ENCODE peak calls at places on chromosomes 5 and 9, in nine cellular contexts. B, M, C, I, N, R, T, X and O are unnamed samples.

GRCh38 chr9:93591706-93592388 is 15.5 kb downstream of the PHF2 start:
- DNase-seq in B (no peak), M (no peak), C (no peak), I (no peak), N (no peak), R (no peak), T (no peak), X (peak), O (no peak)

GRCh38 chr9:82810902-82811301 is 252.0 kb downstream of the RASEF start:
- DNase-seq in B (no peak), M (no peak), C (peak), I (peak), N (peak), R (peak), T (no peak), X (no peak), O (no peak)

GRCh38 chr9:114719290-114719689 is 37.3 kb upstream of the TEX48 start:
- DNase-seq in B (no peak), M (no peak), C (no peak), I (peak), N (no peak), R (peak), T (no peak), X (no peak), O (no peak)

GRCh38 chr9:104725014-104725413 is 22.5 kb upstream of the NIPSNAP3A start:
- DNase-seq in B (no peak), M (no peak), C (no peak), I (no peak), N (no peak), R (no peak), T (no peak), X (no peak), O (no peak)

GRCh38 chr5:179142434-179143198 is 82.4 kb downstream of the ZNF354C start:
- DNase-seq in B (no peak), M (no peak), C (no peak), I (peak), N (no peak), R (no peak), T (no peak), X (no peak), O (no peak)

GRCh38 chr5:175035882-175036533 is 311.6 kb downstream of the MSX2 start:
- DNase-seq in B (peak), M (no peak), C (no peak), I (no peak), N (peak), R (no peak), T (no peak), X (no peak), O (no peak)

GRCh38 chr5:168695436-168695835 is 116.3 kb upstream of the PANK3 start:
- DNase-seq in B (no peak), M (no peak), C (no peak), I (no peak), N (no peak), R (no peak), T (no peak), X (no peak), O (no peak)

GRCh38 chr5:50807661-50808060 is 141.2 kb downstream of the PARP8 start:
- DNase-seq in B (no peak), M (no peak), C (no peak), I (no peak), N (no peak), R (no peak), T (no peak), X (no peak), O (no peak)

GRCh38 chr5:37847978-37848425 is 8.2 kb upstream of the GDNF start:
- DNase-seq in B (no peak), M (no peak), C (peak), I (peak), N (no peak), R (no peak), T (no peak), X (peak), O (no peak)

GRCh38 chr9:29212590-29213373 is 1639.5 kb upstream of the C9orf72 start:
- DNase-seq in B (peak), M (no peak), C (peak), I (peak), N (no peak), R (no peak), T (no peak), X (peak), O (peak)

GRCh38 chr5:16935271-16936149 is 578 bp downstream of the MYO10 start:
- DNase-seq in B (peak), M (peak), C (no peak), I (peak), N (no peak), R (peak), T (peak), X (peak), O (peak)

GRCh38 chr5:77076961-77077820 is 9.9 kb downstream of the ZBED3 start:
- DNase-seq in B (peak), M (peak), C (peak), I (no peak), N (no peak), R (no peak), T (no peak), X (peak), O (peak)

GRCh38 chr5:1003296-1003937 is 5.2 kb upstream of the NKD2 start:
- DNase-seq in B (no peak), M (peak), C (no peak), I (peak), N (peak), R (peak), T (no peak), X (peak), O (peak)

GRCh38 chr9:21251162-21251561 is 11.4 kb upstream of the IFNA14 start:
- DNase-seq in B (no peak), M (no peak), C (no peak), I (no peak), N (no peak), R (no peak), T (no peak), X (no peak), O (no peak)

GRCh38 chr9:115262952-115263351 is 145.0 kb upstream of the TNC start:
- DNase-seq in B (no peak), M (no peak), C (no peak), I (peak), N (no peak), R (peak), T (no peak), X (no peak), O (no peak)

GRCh38 chr5:177498013-177498847 is 826 bp upstream of the PDLIM7 start:
- DNase-seq in B (no peak), M (peak), C (no peak), I (peak), N (no peak), R (no peak), T (no peak), X (peak), O (peak)

GRCh38 chr9:117750401-117750800 is 46.2 kb downstream of the TLR4 start:
- DNase-seq in B (no peak), M (no peak), C (no peak), I (no peak), N (no peak), R (no peak), T (no peak), X (no peak), O (no peak)

GRCh38 chr9:34512131-34513078 is 10.4 kb downstream of the ENHO start:
- DNase-seq in B (no peak), M (no peak), C (no peak), I (no peak), N (no peak), R (no peak), T (no peak), X (no peak), O (peak)

GRCh38 chr5:124839371-124839998 is 93.0 kb upstream of the ZNF608 start:
- DNase-seq in B (no peak), M (no peak), C (no peak), I (no peak), N (no peak), R (no peak), T (no peak), X (no peak), O (no peak)

GRCh38 chr9:14702200-14702599 is 9.0 kb upstream of the ZDHHC21 start:
- DNase-seq in B (no peak), M (no peak), C (no peak), I (no peak), N (no peak), R (no peak), T (no peak), X (no peak), O (no peak)

GRCh38 chr9:95280745-95281144 is 36.8 kb downstream of the FANCC start:
- DNase-seq in B (no peak), M (no peak), C (no peak), I (no peak), N (no peak), R (no peak), T (no peak), X (no peak), O (no peak)

GRCh38 chr5:159341914-159342313 is 11.6 kb upstream of the IL12B start:
- DNase-seq in B (peak), M (peak), C (peak), I (peak), N (peak), R (peak), T (no peak), X (no peak), O (peak)

GRCh38 chr9:134297082-134297415 is 29.2 kb upstream of the RXRA start:
- DNase-seq in B (no peak), M (peak), C (no peak), I (no peak), N (no peak), R (no peak), T (no peak), X (peak), O (no peak)

GRCh38 chr5:163408311-163408923 is 29.0 kb upstream of the CCNG1 start:
- DNase-seq in B (peak), M (peak), C (peak), I (peak), N (peak), R (peak), T (no peak), X (peak), O (peak)

GRCh38 chr9:98678244-98678842 is 30.4 kb downstream of the GABBR2 start:
- DNase-seq in B (peak), M (peak), C (peak), I (peak), N (peak), R (no peak), T (no peak), X (no peak), O (peak)

GRCh38 chr5:56167522-56167921 is 65.6 kb downstream of the ANKRD55 start:
- DNase-seq in B (no peak), M (no peak), C (no peak), I (no peak), N (no peak), R (no peak), T (no peak), X (no peak), O (no peak)

GRCh38 chr9:34385561-34386230 is 9.0 kb upstream of the MYORG start:
- DNase-seq in B (no peak), M (no peak), C (no peak), I (no peak), N (no peak), R (no peak), T (no peak), X (no peak), O (no peak)

GRCh38 chr5:4832491-4832890 is 307.6 kb upstream of the ADAMTS16 start:
- DNase-seq in B (no peak), M (no peak), C (no peak), I (no peak), N (no peak), R (no peak), T (no peak), X (no peak), O (no peak)

GRCh38 chr9:78296208-78296892 is 575 bp upstream of the PSAT1 start:
- DNase-seq in B (peak), M (peak), C (peak), I (peak), N (no peak), R (peak), T (no peak), X (peak), O (peak)

GRCh38 chr5:143605403-143606005 is 202.0 kb upstream of the NR3C1 start:
- DNase-seq in B (no peak), M (no peak), C (no peak), I (peak), N (no peak), R (no peak), T (no peak), X (no peak), O (peak)

GRCh38 chr5:56876325-56876724 is 33.1 kb upstream of the SETD9 start:
- DNase-seq in B (no peak), M (no peak), C (no peak), I (peak), N (no peak), R (no peak), T (no peak), X (no peak), O (no peak)

GRCh38 chr5:164256351-164256750 is 750.9 kb downstream of the MAT2B start:
- DNase-seq in B (no peak), M (no peak), C (no peak), I (peak), N (no peak), R (no peak), T (no peak), X (no peak), O (no peak)

GRCh38 chr9:121404906-121405305 is 34.9 kb upstream of the STOM start:
- DNase-seq in B (no peak), M (no peak), C (no peak), I (peak), N (no peak), R (no peak), T (no peak), X (no peak), O (no peak)

GRCh38 chr9:29657821-29658220 is 2084.5 kb upstream of the C9orf72 start:
- DNase-seq in B (no peak), M (no peak), C (no peak), I (no peak), N (no peak), R (no peak), T (no peak), X (no peak), O (no peak)

GRCh38 chr5:124979174-124979573 is 232.7 kb upstream of the ZNF608 start:
- DNase-seq in B (no peak), M (no peak), C (no peak), I (peak), N (no peak), R (no peak), T (no peak), X (no peak), O (no peak)

DNA sequence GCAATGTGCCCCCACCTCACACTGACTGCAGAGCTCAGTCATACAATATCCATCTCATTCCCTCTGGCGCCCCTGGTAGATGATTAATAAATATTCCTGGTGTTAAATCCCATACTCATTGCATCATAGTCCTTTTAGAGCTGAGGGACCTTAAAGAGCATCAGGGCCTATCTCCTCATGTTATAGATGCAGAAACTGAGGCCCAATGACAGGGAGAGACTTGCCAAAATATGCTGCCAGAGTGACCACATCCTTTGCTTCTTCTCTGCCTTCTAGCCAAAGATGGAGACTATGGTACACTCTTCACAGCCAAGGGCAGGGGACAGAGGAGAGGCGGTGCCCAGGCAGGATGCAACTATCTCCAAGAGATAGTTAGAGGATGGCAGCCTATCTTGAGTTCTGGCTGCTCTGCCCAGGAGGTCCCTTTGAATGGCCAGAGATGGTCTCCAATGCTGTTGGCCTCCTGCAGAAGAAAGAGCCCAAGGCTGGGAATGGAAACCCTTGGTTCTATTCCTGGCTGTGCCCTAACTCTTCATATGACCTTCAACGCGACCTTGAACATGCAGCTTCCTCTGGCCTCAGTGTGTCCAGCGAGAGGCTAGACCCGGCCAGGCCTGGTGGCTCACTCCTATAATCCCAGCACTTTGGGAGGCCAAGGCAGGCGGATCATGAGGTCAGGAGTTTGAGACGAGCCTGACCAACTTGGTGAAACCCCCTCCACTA is 36.3 kb upstream of the IL17B start:
- DNase-seq in B (no peak), M (no peak), C (no peak), I (no peak), N (no peak), R (no peak), T (no peak), X (no peak), O (no peak)
- H3K27ac ChIP-seq in B (peak), M (peak), C (no peak), I (no peak), N (no peak), R (no peak), T (peak), X (peak), O (peak)

DNA sequence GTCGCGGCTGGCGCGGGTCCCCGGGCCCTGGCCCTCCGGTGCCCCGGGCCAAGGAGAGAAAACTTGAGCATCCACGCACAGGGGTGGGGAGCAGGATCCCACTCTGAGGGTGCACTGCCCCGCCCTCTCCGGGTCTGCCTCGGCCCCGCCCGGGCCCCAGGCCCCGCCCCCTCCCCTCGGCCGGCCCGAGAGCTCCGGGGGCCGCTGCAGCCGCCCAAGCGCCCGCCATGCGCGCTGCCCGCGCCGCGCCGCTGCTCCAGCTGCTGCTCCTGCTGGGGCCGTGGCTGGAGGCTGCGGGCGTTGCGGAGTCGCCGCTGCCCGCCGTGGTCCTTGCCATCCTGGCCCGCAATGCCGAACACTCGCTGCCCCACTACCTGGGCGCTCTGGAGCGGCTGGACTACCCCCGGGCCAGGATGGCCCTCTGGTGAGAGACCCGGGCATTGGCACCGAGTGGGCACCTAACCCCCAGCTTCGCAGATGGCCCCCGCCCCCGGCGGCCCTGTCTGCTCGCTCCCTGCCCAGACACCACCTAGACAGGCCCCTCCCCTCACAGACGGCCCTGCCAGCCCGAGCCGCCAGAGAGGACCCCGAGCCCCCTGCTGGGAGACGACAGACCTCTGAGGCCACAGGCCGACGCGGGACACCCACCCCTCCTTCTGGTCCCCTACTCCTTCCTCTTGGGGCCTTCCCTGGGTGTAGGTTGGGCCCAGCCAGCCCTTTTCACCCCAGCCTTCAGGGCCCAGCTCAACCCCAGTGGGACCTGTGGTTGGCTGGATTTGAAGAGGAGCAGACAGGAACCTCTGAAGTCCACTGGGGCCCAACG is at the start of gene CERCAM:
- DNase-seq in B (peak), M (peak), C (peak), I (peak), N (no peak), R (no peak), T (no peak), X (peak), O (peak)
- TF ChIP-seq CTCF in B (no peak), M (no peak), C (no peak), I (no peak), N (peak), R (no peak), T (no peak), X (no peak), O (no peak)

DNA sequence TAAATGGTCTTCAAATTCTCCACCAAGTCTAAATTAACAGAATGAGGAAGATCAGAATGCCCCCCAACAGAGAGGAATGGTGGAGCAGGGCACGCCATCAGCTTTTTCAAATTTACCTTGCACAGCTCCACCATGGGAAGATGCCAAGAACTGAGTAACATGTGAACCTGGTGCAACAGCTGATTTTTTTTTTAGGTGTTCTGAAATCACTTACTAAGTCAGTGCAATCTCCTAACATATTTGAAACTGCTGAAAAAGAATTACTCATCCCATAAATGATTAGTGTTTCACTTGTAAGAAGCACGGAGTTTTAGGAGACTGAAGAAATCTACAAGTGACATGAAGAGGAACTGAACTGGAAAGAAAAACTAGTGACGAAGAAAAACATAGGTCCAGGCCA is 5.1 kb downstream of the TMEM245 start:
- DNase-seq in B (no peak), M (no peak), C (no peak), I (peak), N (no peak), R (no peak), T (no peak), X (no peak), O (no peak)
- H3K27ac ChIP-seq in B (peak), M (no peak), C (no peak), I (peak), N (no peak), R (peak), T (peak), X (peak), O (peak)

GRCh38 chr5:78362220-78362619 is 1.8 kb downstream of the SCAMP1 start:
- DNase-seq in B (no peak), M (no peak), C (no peak), I (no peak), N (no peak), R (no peak), T (no peak), X (no peak), O (no peak)

GRCh38 chr5:78364005-78364404 is 3.6 kb downstream of the SCAMP1 start:
- DNase-seq in B (no peak), M (no peak), C (no peak), I (no peak), N (no peak), R (no peak), T (no peak), X (no peak), O (no peak)

GRCh38 chr5:78361226-78361993 is 993 bp downstream of the SCAMP1 start:
- DNase-seq in B (peak), M (no peak), C (peak), I (peak), N (no peak), R (peak), T (no peak), X (no peak), O (peak)

GRCh38 chr5:78360674-78361225 is 333 bp downstream of the SCAMP1 start:
- DNase-seq in B (peak), M (peak), C (no peak), I (no peak), N (no peak), R (no peak), T (peak), X (peak), O (peak)

GRCh38 chr5:78359831-78360673 is at the start of gene SCAMP1:
- DNase-seq in B (peak), M (peak), C (peak), I (peak), N (peak), R (peak), T (peak), X (peak), O (peak)
- TF ChIP-seq CTCF in B (no peak), M (peak), C (peak), I (no peak), N (peak), R (peak), T (peak), X (peak), O (peak)

GRCh38 chr5:149150457-149150856 is 9.2 kb downstream of the ABLIM3 start:
- DNase-seq in B (no peak), M (no peak), C (no peak), I (no peak), N (no peak), R (peak), T (no peak), X (no peak), O (no peak)
- H3K27ac ChIP-seq in B (no peak), M (peak), C (no peak), I (no peak), N (no peak), R (peak), T (peak), X (peak), O (no peak)